ENCODE peak calls at places on chromosomes 11 and 22, in nine cellular contexts. One of them, this sample, is unnamed. For H3K36me3, the result is how much of the 10 kb centered on the place peaks cover.

GRCh38 chr11:44601471-44602370 is 36.3 kb downstream of the CD82 start:
- DNase-seq in body of pancreas: no peak
- DNase-seq in PC-9: peak
- DNase-seq in cardiac muscle cell: no peak
- DNase-seq in WERI-Rb-1: no peak
- DNase-seq in heart left ventricle: no peak
- DNase-seq in sigmoid colon: no peak
- DNase-seq in fibroblast of lung: no peak
- DNase-seq in right atrium auricular region: no peak
- DNase-seq in this sample: no peak

GRCh38 chr11:47330002-47330911 is 22.2 kb downstream of the MYBPC3 start:
- DNase-seq in body of pancreas: peak
- DNase-seq in PC-9: no peak
- DNase-seq in cardiac muscle cell: no peak
- DNase-seq in WERI-Rb-1: peak
- DNase-seq in heart left ventricle: peak
- DNase-seq in sigmoid colon: no peak
- DNase-seq in fibroblast of lung: no peak
- DNase-seq in right atrium auricular region: no peak
- DNase-seq in this sample: no peak

GRCh38 chr22:46894081-46894671 is 131.7 kb downstream of the TBC1D22A start:
- DNase-seq in body of pancreas: no peak
- DNase-seq in PC-9: no peak
- DNase-seq in cardiac muscle cell: no peak
- DNase-seq in WERI-Rb-1: no peak
- DNase-seq in heart left ventricle: no peak
- DNase-seq in sigmoid colon: no peak
- DNase-seq in fibroblast of lung: peak
- DNase-seq in right atrium auricular region: no peak
- DNase-seq in this sample: no peak

GRCh38 chr11:124402326-124402922 is 3.6 kb upstream of the OR8B3 start:
- DNase-seq in body of pancreas: peak
- DNase-seq in PC-9: peak
- DNase-seq in cardiac muscle cell: peak
- DNase-seq in WERI-Rb-1: peak
- DNase-seq in heart left ventricle: peak
- DNase-seq in sigmoid colon: no peak
- DNase-seq in fibroblast of lung: peak
- DNase-seq in right atrium auricular region: peak
- DNase-seq in this sample: peak

GRCh38 chr11:105000797-105001196 is 22.2 kb downstream of the CASP5 start:
- DNase-seq in body of pancreas: peak
- DNase-seq in PC-9: no peak
- DNase-seq in cardiac muscle cell: no peak
- DNase-seq in WERI-Rb-1: peak
- DNase-seq in heart left ventricle: no peak
- DNase-seq in sigmoid colon: no peak
- DNase-seq in fibroblast of lung: no peak
- DNase-seq in right atrium auricular region: no peak
- DNase-seq in this sample: no peak

GRCh38 chr11:126716456-126717083 is 284.0 kb downstream of the KIRREL3 start:
- DNase-seq in body of pancreas: peak
- DNase-seq in PC-9: peak
- DNase-seq in cardiac muscle cell: peak
- DNase-seq in WERI-Rb-1: peak
- DNase-seq in heart left ventricle: no peak
- DNase-seq in sigmoid colon: no peak
- DNase-seq in fibroblast of lung: peak
- DNase-seq in right atrium auricular region: no peak
- DNase-seq in this sample: no peak

GRCh38 chr11:74417860-74418508 is 19.8 kb upstream of the PGM2L1 start:
- DNase-seq in body of pancreas: no peak
- DNase-seq in PC-9: no peak
- DNase-seq in cardiac muscle cell: peak
- DNase-seq in WERI-Rb-1: no peak
- DNase-seq in heart left ventricle: no peak
- DNase-seq in sigmoid colon: no peak
- DNase-seq in fibroblast of lung: no peak
- DNase-seq in right atrium auricular region: no peak
- DNase-seq in this sample: no peak

GRCh38 chr22:23127788-23128187 is 14.0 kb downstream of the RSPH14 start:
- DNase-seq in body of pancreas: no peak
- DNase-seq in PC-9: no peak
- DNase-seq in cardiac muscle cell: no peak
- DNase-seq in WERI-Rb-1: no peak
- DNase-seq in heart left ventricle: no peak
- DNase-seq in sigmoid colon: no peak
- DNase-seq in fibroblast of lung: no peak
- DNase-seq in right atrium auricular region: no peak
- DNase-seq in this sample: no peak

GRCh38 chr11:73397468-73398131 is 21.4 kb downstream of the RELT start:
- DNase-seq in body of pancreas: no peak
- DNase-seq in PC-9: no peak
- DNase-seq in cardiac muscle cell: no peak
- DNase-seq in WERI-Rb-1: no peak
- DNase-seq in heart left ventricle: no peak
- DNase-seq in sigmoid colon: peak
- DNase-seq in fibroblast of lung: no peak
- DNase-seq in right atrium auricular region: no peak
- DNase-seq in this sample: no peak

GRCh38 chr11:73398132-73398526 is 21.9 kb downstream of the RELT start:
- DNase-seq in body of pancreas: no peak
- DNase-seq in PC-9: no peak
- DNase-seq in cardiac muscle cell: no peak
- DNase-seq in WERI-Rb-1: no peak
- DNase-seq in heart left ventricle: no peak
- DNase-seq in sigmoid colon: no peak
- DNase-seq in fibroblast of lung: no peak
- DNase-seq in right atrium auricular region: no peak
- DNase-seq in this sample: no peak

GRCh38 chr11:73398721-73399120 is 22.5 kb downstream of the RELT start:
- DNase-seq in body of pancreas: no peak
- DNase-seq in PC-9: no peak
- DNase-seq in cardiac muscle cell: no peak
- DNase-seq in WERI-Rb-1: no peak
- DNase-seq in heart left ventricle: no peak
- DNase-seq in sigmoid colon: no peak
- DNase-seq in fibroblast of lung: no peak
- DNase-seq in right atrium auricular region: no peak
- DNase-seq in this sample: no peak

GRCh38 chr11:73400293-73400692 is 24.1 kb downstream of the RELT start:
- DNase-seq in body of pancreas: no peak
- DNase-seq in PC-9: no peak
- DNase-seq in cardiac muscle cell: no peak
- DNase-seq in WERI-Rb-1: no peak
- DNase-seq in heart left ventricle: no peak
- DNase-seq in sigmoid colon: no peak
- DNase-seq in fibroblast of lung: no peak
- DNase-seq in right atrium auricular region: no peak
- DNase-seq in this sample: no peak

DNA sequence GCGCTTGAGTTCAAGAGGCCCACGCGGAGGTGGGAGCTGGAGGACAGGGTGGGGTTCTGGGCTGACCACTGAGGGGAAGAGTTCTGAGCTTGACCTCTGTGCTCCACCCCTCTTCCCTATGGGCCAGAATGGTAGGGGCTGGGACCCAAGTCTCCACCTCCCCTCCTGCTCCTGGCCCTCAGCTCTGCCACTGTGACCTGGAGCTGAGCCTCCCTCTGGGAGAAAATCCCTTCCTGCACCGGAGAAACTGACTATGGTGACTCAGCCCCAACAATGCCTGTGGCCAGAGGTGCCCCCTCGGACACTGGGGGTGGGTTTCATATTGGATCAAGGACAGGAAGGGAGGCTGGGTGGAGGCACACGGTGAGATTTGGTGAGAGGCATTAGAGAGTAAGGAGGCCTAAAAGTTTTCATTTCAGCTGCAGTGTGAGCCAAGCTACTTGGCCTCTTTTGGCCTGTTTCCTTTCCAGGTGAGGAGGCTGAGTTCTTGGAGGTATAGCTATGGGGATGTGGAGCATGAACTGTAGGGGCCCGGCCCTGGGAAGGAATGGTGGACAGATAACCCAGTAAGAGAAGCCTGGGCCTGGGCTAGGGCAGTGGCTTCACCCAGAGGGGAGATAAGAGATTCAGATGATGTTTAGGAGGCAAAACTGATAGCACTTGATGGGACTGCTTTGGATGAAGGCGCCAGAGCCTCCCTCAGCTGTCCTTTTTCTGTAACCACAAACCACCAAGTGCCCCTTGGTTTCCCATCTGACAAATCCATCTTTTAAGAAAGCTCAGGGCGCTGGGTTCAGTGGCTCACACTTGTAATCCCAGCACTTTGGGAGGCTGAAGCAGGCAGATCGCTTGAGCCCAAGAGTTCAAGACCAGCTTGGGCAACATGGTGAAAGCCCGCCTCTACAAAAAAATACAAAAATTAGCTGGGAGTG is 23.2 kb downstream of the RELT start:
- DNase-seq in body of pancreas: no peak
- DNase-seq in PC-9: no peak
- DNase-seq in cardiac muscle cell: no peak
- DNase-seq in WERI-Rb-1: no peak
- DNase-seq in heart left ventricle: no peak
- DNase-seq in sigmoid colon: peak
- DNase-seq in fibroblast of lung: no peak
- DNase-seq in right atrium auricular region: peak
- DNase-seq in this sample: no peak
- H3K36me3 ChIP-seq in body of pancreas: under half
- H3K36me3 ChIP-seq in PC-9: under half
- H3K36me3 ChIP-seq in cardiac muscle cell: under half
- H3K36me3 ChIP-seq in WERI-Rb-1: under half
- H3K36me3 ChIP-seq in heart left ventricle: under half
- H3K36me3 ChIP-seq in sigmoid colon: under half
- H3K36me3 ChIP-seq in fibroblast of lung: under half
- H3K36me3 ChIP-seq in right atrium auricular region: under half
- H3K36me3 ChIP-seq in this sample: under half

DNA sequence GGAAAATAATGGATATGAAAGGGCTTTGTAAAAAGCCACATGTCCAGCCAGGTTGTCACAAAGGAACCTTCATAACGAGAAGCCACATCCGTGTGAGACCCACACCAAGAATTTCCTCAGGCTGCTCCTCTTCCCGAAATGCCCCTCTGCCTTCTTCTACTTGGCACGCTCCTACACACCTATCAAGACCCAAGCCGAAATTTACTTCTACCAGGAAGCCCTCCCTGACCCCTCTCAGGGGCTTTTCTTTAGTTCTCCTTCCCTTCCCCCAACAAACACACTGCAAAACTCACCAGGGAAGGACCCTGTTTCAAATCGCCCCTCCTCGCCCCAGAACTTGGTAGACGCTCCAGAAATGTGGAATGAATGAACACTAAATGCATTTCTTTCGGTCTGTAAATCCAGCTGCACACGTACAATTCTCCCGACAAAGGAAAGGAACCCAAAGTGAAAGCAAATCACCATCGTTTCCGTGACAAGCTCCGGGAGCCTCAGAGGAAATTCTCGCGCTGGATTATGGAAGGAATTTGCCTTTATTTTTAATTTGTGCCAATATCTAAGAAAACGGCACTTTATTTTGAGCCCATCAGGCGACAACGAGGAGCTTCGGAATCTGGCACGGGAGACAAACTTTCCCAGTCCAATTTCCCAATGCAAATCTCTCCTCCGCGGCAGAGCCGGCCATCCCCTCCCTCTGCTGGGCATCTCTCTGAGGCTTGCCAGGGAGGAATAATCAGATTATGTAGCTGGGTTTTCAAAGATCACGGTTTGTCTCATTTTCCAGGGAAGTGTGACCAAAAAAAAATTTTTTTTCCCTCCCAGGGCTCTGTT is 13.2 kb upstream of the SHISAL1 start:
- DNase-seq in body of pancreas: no peak
- DNase-seq in PC-9: no peak
- DNase-seq in cardiac muscle cell: no peak
- DNase-seq in WERI-Rb-1: no peak
- DNase-seq in heart left ventricle: no peak
- DNase-seq in sigmoid colon: no peak
- DNase-seq in fibroblast of lung: peak
- DNase-seq in right atrium auricular region: no peak
- DNase-seq in this sample: no peak
- TF ChIP-seq CTCF in body of pancreas: no peak
- TF ChIP-seq CTCF in PC-9: no peak
- TF ChIP-seq CTCF in cardiac muscle cell: peak
- TF ChIP-seq CTCF in WERI-Rb-1: peak
- TF ChIP-seq CTCF in heart left ventricle: no peak
- TF ChIP-seq CTCF in sigmoid colon: no peak
- TF ChIP-seq CTCF in fibroblast of lung: peak
- TF ChIP-seq CTCF in right atrium auricular region: peak
- TF ChIP-seq CTCF in this sample: no peak

GRCh38 chr22:18110944-18111758 is 542 bp downstream of the TUBA8 start:
- DNase-seq in body of pancreas: no peak
- DNase-seq in PC-9: no peak
- DNase-seq in cardiac muscle cell: no peak
- DNase-seq in WERI-Rb-1: no peak
- DNase-seq in heart left ventricle: no peak
- DNase-seq in sigmoid colon: no peak
- DNase-seq in fibroblast of lung: no peak
- DNase-seq in right atrium auricular region: no peak
- DNase-seq in this sample: no peak

GRCh38 chr22:18110194-18110943 is at the start of gene TUBA8:
- DNase-seq in body of pancreas: peak
- DNase-seq in PC-9: peak
- DNase-seq in cardiac muscle cell: peak
- DNase-seq in WERI-Rb-1: peak
- DNase-seq in heart left ventricle: peak
- DNase-seq in sigmoid colon: no peak
- DNase-seq in fibroblast of lung: peak
- DNase-seq in right atrium auricular region: no peak
- DNase-seq in this sample: no peak

GRCh38 chr22:18108187-18108586 is 2.4 kb upstream of the TUBA8 start:
- DNase-seq in body of pancreas: no peak
- DNase-seq in PC-9: no peak
- DNase-seq in cardiac muscle cell: no peak
- DNase-seq in WERI-Rb-1: no peak
- DNase-seq in heart left ventricle: no peak
- DNase-seq in sigmoid colon: no peak
- DNase-seq in fibroblast of lung: no peak
- DNase-seq in right atrium auricular region: no peak
- DNase-seq in this sample: no peak

GRCh38 chr22:18111759-18112330 is 1.2 kb downstream of the TUBA8 start:
- DNase-seq in body of pancreas: no peak
- DNase-seq in PC-9: no peak
- DNase-seq in cardiac muscle cell: no peak
- DNase-seq in WERI-Rb-1: no peak
- DNase-seq in heart left ventricle: peak
- DNase-seq in sigmoid colon: no peak
- DNase-seq in fibroblast of lung: no peak
- DNase-seq in right atrium auricular region: no peak
- DNase-seq in this sample: no peak

GRCh38 chr22:18109410-18110193 is 1.0 kb upstream of the TUBA8 start:
- DNase-seq in body of pancreas: no peak
- DNase-seq in PC-9: no peak
- DNase-seq in cardiac muscle cell: no peak
- DNase-seq in WERI-Rb-1: no peak
- DNase-seq in heart left ventricle: no peak
- DNase-seq in sigmoid colon: no peak
- DNase-seq in fibroblast of lung: no peak
- DNase-seq in right atrium auricular region: no peak
- DNase-seq in this sample: no peak
- H3K4me3 ChIP-seq in body of pancreas: no peak
- H3K4me3 ChIP-seq in PC-9: no peak
- H3K4me3 ChIP-seq in cardiac muscle cell: no peak
- H3K4me3 ChIP-seq in WERI-Rb-1: no peak
- H3K4me3 ChIP-seq in heart left ventricle: peak
- H3K4me3 ChIP-seq in sigmoid colon: peak
- H3K4me3 ChIP-seq in fibroblast of lung: no peak
- H3K4me3 ChIP-seq in right atrium auricular region: no peak
- H3K4me3 ChIP-seq in this sample: peak

GRCh38 chr11:16722945-16723344 is 15.5 kb upstream of the C11orf58 start:
- DNase-seq in body of pancreas: no peak
- DNase-seq in PC-9: no peak
- DNase-seq in cardiac muscle cell: no peak
- DNase-seq in WERI-Rb-1: no peak
- DNase-seq in heart left ventricle: no peak
- DNase-seq in sigmoid colon: no peak
- DNase-seq in fibroblast of lung: no peak
- DNase-seq in right atrium auricular region: no peak
- DNase-seq in this sample: no peak
- H3K36me3 ChIP-seq in body of pancreas: under half
- H3K36me3 ChIP-seq in PC-9: under half
- H3K36me3 ChIP-seq in cardiac muscle cell: under half
- H3K36me3 ChIP-seq in WERI-Rb-1: under half
- H3K36me3 ChIP-seq in heart left ventricle: under half
- H3K36me3 ChIP-seq in sigmoid colon: under half
- H3K36me3 ChIP-seq in fibroblast of lung: under half
- H3K36me3 ChIP-seq in right atrium auricular region: under half
- H3K36me3 ChIP-seq in this sample: under half